ENCODE peak calls at places on chromosomes 2 and 18, in six cellular contexts. One of them, this sample, is unnamed.
A peak's percentile ranks its signal among the peaks of the same experiment; 100 is the strongest.

GRCh38 chr2:215833531-215834162 is 179.7 kb downstream of the MREG start:
- DNase-seq in HT1080: peak; percentile 77
- DNase-seq in T-helper 1 cell: no peak
- DNase-seq in MV-4-11: peak; percentile 19
- DNase-seq in left colon: no peak
- DNase-seq in right cardiac atrium: no peak
- DNase-seq in this sample: no peak

GRCh38 chr2:86274265-86274917 is 63.0 kb downstream of the REEP1 start:
- DNase-seq in HT1080: peak; percentile 78
- DNase-seq in T-helper 1 cell: no peak
- DNase-seq in MV-4-11: peak; percentile 87
- DNase-seq in left colon: no peak
- DNase-seq in right cardiac atrium: no peak
- DNase-seq in this sample: no peak

GRCh38 chr18:74499633-74500032 is 3.5 kb downstream of the CNDP2 start:
- DNase-seq in HT1080: peak; percentile 85
- DNase-seq in T-helper 1 cell: peak; percentile 25
- DNase-seq in MV-4-11: peak; percentile 84
- DNase-seq in left colon: peak; percentile 92
- DNase-seq in right cardiac atrium: peak; percentile 78
- DNase-seq in this sample: peak; percentile 75

GRCh38 chr2:152743004-152743403 is 24.6 kb downstream of the ARL6IP6 start:
- DNase-seq in HT1080: no peak
- DNase-seq in T-helper 1 cell: no peak
- DNase-seq in MV-4-11: peak; percentile 1
- DNase-seq in left colon: no peak
- DNase-seq in right cardiac atrium: no peak
- DNase-seq in this sample: no peak

GRCh38 chr2:121491566-121491965 is 39.1 kb upstream of the RNU4ATAC start:
- DNase-seq in HT1080: no peak
- DNase-seq in T-helper 1 cell: no peak
- DNase-seq in MV-4-11: no peak
- DNase-seq in left colon: no peak
- DNase-seq in right cardiac atrium: no peak
- DNase-seq in this sample: no peak

GRCh38 chr2:145022021-145022670 is 502.2 kb upstream of the ZEB2 start:
- DNase-seq in HT1080: no peak
- DNase-seq in T-helper 1 cell: no peak
- DNase-seq in MV-4-11: no peak
- DNase-seq in left colon: no peak
- DNase-seq in right cardiac atrium: peak; percentile 37
- DNase-seq in this sample: no peak

GRCh38 chr2:32697156-32697555 is 69.3 kb downstream of the TTC27 start:
- DNase-seq in HT1080: peak; percentile 25
- DNase-seq in T-helper 1 cell: no peak
- DNase-seq in MV-4-11: no peak
- DNase-seq in left colon: no peak
- DNase-seq in right cardiac atrium: no peak
- DNase-seq in this sample: no peak

GRCh38 chr2:158753561-158754302 is 41.4 kb upstream of the DAPL1 start:
- DNase-seq in HT1080: peak; percentile 68
- DNase-seq in T-helper 1 cell: peak; percentile 18
- DNase-seq in MV-4-11: peak; percentile 38
- DNase-seq in left colon: no peak
- DNase-seq in right cardiac atrium: peak; percentile 73
- DNase-seq in this sample: peak; percentile 59

GRCh38 chr2:19676770-19677169 is 225.0 kb downstream of the TTC32 start:
- DNase-seq in HT1080: no peak
- DNase-seq in T-helper 1 cell: no peak
- DNase-seq in MV-4-11: no peak
- DNase-seq in left colon: no peak
- DNase-seq in right cardiac atrium: no peak
- DNase-seq in this sample: no peak

GRCh38 chr2:105781274-105781673 is 36.6 kb downstream of the NCK2 start:
- DNase-seq in HT1080: no peak
- DNase-seq in T-helper 1 cell: no peak
- DNase-seq in MV-4-11: peak; percentile 64
- DNase-seq in left colon: no peak
- DNase-seq in right cardiac atrium: no peak
- DNase-seq in this sample: no peak

GRCh38 chr2:193806088-193806774 is 1611.5 kb upstream of the TMEFF2 start:
- DNase-seq in HT1080: no peak
- DNase-seq in T-helper 1 cell: no peak
- DNase-seq in MV-4-11: no peak
- DNase-seq in left colon: no peak
- DNase-seq in right cardiac atrium: no peak
- DNase-seq in this sample: no peak

GRCh38 chr2:187867165-187867564 is 312.9 kb upstream of the TFPI start:
- DNase-seq in HT1080: no peak
- DNase-seq in T-helper 1 cell: no peak
- DNase-seq in MV-4-11: no peak
- DNase-seq in left colon: no peak
- DNase-seq in right cardiac atrium: no peak
- DNase-seq in this sample: no peak

GRCh38 chr2:173101687-173102086 is 26.0 kb downstream of the MAP3K20 start:
- DNase-seq in HT1080: no peak
- DNase-seq in T-helper 1 cell: no peak
- DNase-seq in MV-4-11: peak; percentile 53
- DNase-seq in left colon: no peak
- DNase-seq in right cardiac atrium: no peak
- DNase-seq in this sample: no peak

GRCh38 chr2:240556553-240557100 is 1.2 kb downstream of the ANKMY1 start:
- DNase-seq in HT1080: peak; percentile 30
- DNase-seq in T-helper 1 cell: peak; percentile 66
- DNase-seq in MV-4-11: no peak
- DNase-seq in left colon: no peak
- DNase-seq in right cardiac atrium: peak; percentile 66
- DNase-seq in this sample: peak; percentile 34

GRCh38 chr2:38128653-38129052 is 52.7 kb upstream of the CYP1B1 start:
- DNase-seq in HT1080: no peak
- DNase-seq in T-helper 1 cell: no peak
- DNase-seq in MV-4-11: peak; percentile 99
- DNase-seq in left colon: no peak
- DNase-seq in right cardiac atrium: peak; percentile 77
- DNase-seq in this sample: no peak

GRCh38 chr2:159959136-159959535 is 103.3 kb downstream of the PLA2R1 start:
- DNase-seq in HT1080: no peak
- DNase-seq in T-helper 1 cell: no peak
- DNase-seq in MV-4-11: no peak
- DNase-seq in left colon: no peak
- DNase-seq in right cardiac atrium: no peak
- DNase-seq in this sample: no peak

GRCh38 chr18:76528477-76529432 is 33.7 kb upstream of the ZNF516 start:
- DNase-seq in HT1080: no peak
- DNase-seq in T-helper 1 cell: no peak
- DNase-seq in MV-4-11: peak; percentile 92
- DNase-seq in left colon: no peak
- DNase-seq in right cardiac atrium: peak; percentile 65
- DNase-seq in this sample: peak; percentile 23

GRCh38 chr2:195304310-195304709 is 352.7 kb upstream of the SLC39A10 start:
- DNase-seq in HT1080: peak; percentile 53
- DNase-seq in T-helper 1 cell: no peak
- DNase-seq in MV-4-11: peak; percentile 9
- DNase-seq in left colon: no peak
- DNase-seq in right cardiac atrium: no peak
- DNase-seq in this sample: no peak

GRCh38 chr2:211373203-211373602 is 816.8 kb downstream of the CPS1 start:
- DNase-seq in HT1080: no peak
- DNase-seq in T-helper 1 cell: no peak
- DNase-seq in MV-4-11: no peak
- DNase-seq in left colon: no peak
- DNase-seq in right cardiac atrium: no peak
- DNase-seq in this sample: no peak

GRCh38 chr2:46858697-46859080 is 56.9 kb downstream of the MCFD2 start:
- DNase-seq in HT1080: no peak
- DNase-seq in T-helper 1 cell: no peak
- DNase-seq in MV-4-11: no peak
- DNase-seq in left colon: no peak
- DNase-seq in right cardiac atrium: no peak
- DNase-seq in this sample: no peak

GRCh38 chr2:127101756-127102463 is 5.0 kb downstream of the BIN1 start:
- DNase-seq in HT1080: no peak
- DNase-seq in T-helper 1 cell: no peak
- DNase-seq in MV-4-11: no peak
- DNase-seq in left colon: peak; percentile 25
- DNase-seq in right cardiac atrium: peak; percentile 35
- DNase-seq in this sample: no peak

GRCh38 chr2:144513388-144514100 is 6.4 kb downstream of the ZEB2 start:
- DNase-seq in HT1080: no peak
- DNase-seq in T-helper 1 cell: no peak
- DNase-seq in MV-4-11: peak; percentile 62
- DNase-seq in left colon: no peak
- DNase-seq in right cardiac atrium: no peak
- DNase-seq in this sample: peak; percentile 37

GRCh38 chr2:39780825-39781600 is 2.0 kb upstream of the THUMPD2 start:
- DNase-seq in HT1080: peak; percentile 68
- DNase-seq in T-helper 1 cell: no peak
- DNase-seq in MV-4-11: peak; percentile 36
- DNase-seq in left colon: no peak
- DNase-seq in right cardiac atrium: peak; percentile 40
- DNase-seq in this sample: no peak

GRCh38 chr2:236715511-236715961 is 145.9 kb downstream of the ACKR3 start:
- DNase-seq in HT1080: no peak
- DNase-seq in T-helper 1 cell: no peak
- DNase-seq in MV-4-11: no peak
- DNase-seq in left colon: no peak
- DNase-seq in right cardiac atrium: peak; percentile 74
- DNase-seq in this sample: no peak

GRCh38 chr2:99485824-99486223 is 4.0 kb downstream of the REV1 start:
- DNase-seq in HT1080: no peak
- DNase-seq in T-helper 1 cell: no peak
- DNase-seq in MV-4-11: no peak
- DNase-seq in left colon: no peak
- DNase-seq in right cardiac atrium: peak; percentile 56
- DNase-seq in this sample: no peak

GRCh38 chr18:74522635-74523548 is 11.4 kb upstream of the CNDP1 start:
- DNase-seq in HT1080: no peak
- DNase-seq in T-helper 1 cell: no peak
- DNase-seq in MV-4-11: peak; percentile 29
- DNase-seq in left colon: no peak
- DNase-seq in right cardiac atrium: no peak
- DNase-seq in this sample: no peak

GRCh38 chr2:181751266-181752030 is 71.1 kb upstream of the NEUROD1 start:
- DNase-seq in HT1080: no peak
- DNase-seq in T-helper 1 cell: no peak
- DNase-seq in MV-4-11: no peak
- DNase-seq in left colon: no peak
- DNase-seq in right cardiac atrium: no peak
- DNase-seq in this sample: no peak

GRCh38 chr2:24658531-24659202 is 134.5 kb downstream of the PTRHD1 start:
- DNase-seq in HT1080: peak; percentile 4
- DNase-seq in T-helper 1 cell: no peak
- DNase-seq in MV-4-11: no peak
- DNase-seq in left colon: no peak
- DNase-seq in right cardiac atrium: no peak
- DNase-seq in this sample: no peak

GRCh38 chr2:66686768-66687167 is 251.8 kb downstream of the MEIS1 start:
- DNase-seq in HT1080: no peak
- DNase-seq in T-helper 1 cell: no peak
- DNase-seq in MV-4-11: no peak
- DNase-seq in left colon: no peak
- DNase-seq in right cardiac atrium: no peak
- DNase-seq in this sample: no peak

GRCh38 chr18:26574958-26575864 is 26.9 kb upstream of the KCTD1 start:
- DNase-seq in HT1080: peak; percentile 43
- DNase-seq in T-helper 1 cell: no peak
- DNase-seq in MV-4-11: no peak
- DNase-seq in left colon: no peak
- DNase-seq in right cardiac atrium: peak; percentile 79
- DNase-seq in this sample: peak; percentile 36

This sample was measured in pancreas.